ENCODE peak calls at places on chromosomes 3 and 15, in seven cellular contexts. One of them, this sample, is unnamed.

GRCh38 chr15:36109943-36110658 is 469.3 kb upstream of the CDIN1 start:
- DNase-seq in stimulated activated CD4-positive, alpha-beta T cell treated with anti-CD3 and anti-CD28 coated beads, Interleukin-2, amount 100 ng/mL, for 48 hours: no peak
- DNase-seq in NCI-H1436: no peak
- DNase-seq in CD8-positive, alpha-beta T cell: no peak
- DNase-seq in midbrain: no peak
- DNase-seq in kidney epithelial cell: no peak
- DNase-seq in occipital lobe: no peak
- DNase-seq in this sample: peak

GRCh38 chr3:10322355-10322715 is 1.4 kb upstream of the SEC13 start:
- DNase-seq in stimulated activated CD4-positive, alpha-beta T cell treated with anti-CD3 and anti-CD28 coated beads, Interleukin-2, amount 100 ng/mL, for 48 hours: no peak
- DNase-seq in NCI-H1436: no peak
- DNase-seq in CD8-positive, alpha-beta T cell: no peak
- DNase-seq in midbrain: no peak
- DNase-seq in kidney epithelial cell: no peak
- DNase-seq in occipital lobe: no peak
- DNase-seq in this sample: no peak

GRCh38 chr15:68420186-68420684 is 11.7 kb downstream of the ITGA11 start:
- DNase-seq in stimulated activated CD4-positive, alpha-beta T cell treated with anti-CD3 and anti-CD28 coated beads, Interleukin-2, amount 100 ng/mL, for 48 hours: no peak
- DNase-seq in NCI-H1436: no peak
- DNase-seq in CD8-positive, alpha-beta T cell: no peak
- DNase-seq in midbrain: no peak
- DNase-seq in kidney epithelial cell: no peak
- DNase-seq in occipital lobe: no peak
- DNase-seq in this sample: no peak

GRCh38 chr15:70111203-70112017 is 13.7 kb upstream of the TLE3 start:
- DNase-seq in stimulated activated CD4-positive, alpha-beta T cell treated with anti-CD3 and anti-CD28 coated beads, Interleukin-2, amount 100 ng/mL, for 48 hours: no peak
- DNase-seq in NCI-H1436: peak
- DNase-seq in CD8-positive, alpha-beta T cell: no peak
- DNase-seq in midbrain: peak
- DNase-seq in kidney epithelial cell: no peak
- DNase-seq in occipital lobe: no peak
- DNase-seq in this sample: no peak

GRCh38 chr15:38316311-38316710 is 63.7 kb downstream of the SPRED1 start:
- DNase-seq in stimulated activated CD4-positive, alpha-beta T cell treated with anti-CD3 and anti-CD28 coated beads, Interleukin-2, amount 100 ng/mL, for 48 hours: no peak
- DNase-seq in NCI-H1436: no peak
- DNase-seq in CD8-positive, alpha-beta T cell: no peak
- DNase-seq in midbrain: no peak
- DNase-seq in kidney epithelial cell: no peak
- DNase-seq in occipital lobe: no peak
- DNase-seq in this sample: no peak

GRCh38 chr3:37386627-37387230 is 212.3 kb upstream of the LRRFIP2 start:
- DNase-seq in stimulated activated CD4-positive, alpha-beta T cell treated with anti-CD3 and anti-CD28 coated beads, Interleukin-2, amount 100 ng/mL, for 48 hours: no peak
- DNase-seq in NCI-H1436: no peak
- DNase-seq in CD8-positive, alpha-beta T cell: no peak
- DNase-seq in midbrain: no peak
- DNase-seq in kidney epithelial cell: no peak
- DNase-seq in occipital lobe: no peak
- DNase-seq in this sample: no peak

GRCh38 chr3:177427540-177427939 is 230.3 kb upstream of the TBL1XR1 start:
- DNase-seq in stimulated activated CD4-positive, alpha-beta T cell treated with anti-CD3 and anti-CD28 coated beads, Interleukin-2, amount 100 ng/mL, for 48 hours: no peak
- DNase-seq in NCI-H1436: no peak
- DNase-seq in CD8-positive, alpha-beta T cell: no peak
- DNase-seq in midbrain: no peak
- DNase-seq in kidney epithelial cell: no peak
- DNase-seq in occipital lobe: no peak
- DNase-seq in this sample: no peak

GRCh38 chr15:63110428-63111026 is 11.1 kb upstream of the LACTB start:
- DNase-seq in stimulated activated CD4-positive, alpha-beta T cell treated with anti-CD3 and anti-CD28 coated beads, Interleukin-2, amount 100 ng/mL, for 48 hours: no peak
- DNase-seq in NCI-H1436: no peak
- DNase-seq in CD8-positive, alpha-beta T cell: no peak
- DNase-seq in midbrain: no peak
- DNase-seq in kidney epithelial cell: no peak
- DNase-seq in occipital lobe: no peak
- DNase-seq in this sample: no peak

GRCh38 chr3:193827039-193827669 is 234.1 kb downstream of the OPA1 start:
- DNase-seq in stimulated activated CD4-positive, alpha-beta T cell treated with anti-CD3 and anti-CD28 coated beads, Interleukin-2, amount 100 ng/mL, for 48 hours: no peak
- DNase-seq in NCI-H1436: peak
- DNase-seq in CD8-positive, alpha-beta T cell: no peak
- DNase-seq in midbrain: no peak
- DNase-seq in kidney epithelial cell: no peak
- DNase-seq in occipital lobe: no peak
- DNase-seq in this sample: no peak

GRCh38 chr15:80317389-80318169 is 65.6 kb upstream of the CTXND1 start:
- DNase-seq in stimulated activated CD4-positive, alpha-beta T cell treated with anti-CD3 and anti-CD28 coated beads, Interleukin-2, amount 100 ng/mL, for 48 hours: no peak
- DNase-seq in NCI-H1436: no peak
- DNase-seq in CD8-positive, alpha-beta T cell: no peak
- DNase-seq in midbrain: no peak
- DNase-seq in kidney epithelial cell: no peak
- DNase-seq in occipital lobe: no peak
- DNase-seq in this sample: peak

GRCh38 chr3:1843111-1843510 is 255.6 kb upstream of the CNTN4 start:
- DNase-seq in stimulated activated CD4-positive, alpha-beta T cell treated with anti-CD3 and anti-CD28 coated beads, Interleukin-2, amount 100 ng/mL, for 48 hours: no peak
- DNase-seq in NCI-H1436: no peak
- DNase-seq in CD8-positive, alpha-beta T cell: no peak
- DNase-seq in midbrain: no peak
- DNase-seq in kidney epithelial cell: no peak
- DNase-seq in occipital lobe: no peak
- DNase-seq in this sample: no peak

GRCh38 chr3:99023590-99024192 is 122.2 kb upstream of the DCBLD2 start:
- DNase-seq in stimulated activated CD4-positive, alpha-beta T cell treated with anti-CD3 and anti-CD28 coated beads, Interleukin-2, amount 100 ng/mL, for 48 hours: no peak
- DNase-seq in NCI-H1436: peak
- DNase-seq in CD8-positive, alpha-beta T cell: no peak
- DNase-seq in midbrain: peak
- DNase-seq in kidney epithelial cell: no peak
- DNase-seq in occipital lobe: no peak
- DNase-seq in this sample: peak

GRCh38 chr3:49867871-49868321 is 1.8 kb downstream of the CAMKV start:
- DNase-seq in stimulated activated CD4-positive, alpha-beta T cell treated with anti-CD3 and anti-CD28 coated beads, Interleukin-2, amount 100 ng/mL, for 48 hours: no peak
- DNase-seq in NCI-H1436: no peak
- DNase-seq in CD8-positive, alpha-beta T cell: no peak
- DNase-seq in midbrain: no peak
- DNase-seq in kidney epithelial cell: peak
- DNase-seq in occipital lobe: no peak
- DNase-seq in this sample: no peak

GRCh38 chr3:185549651-185550111 is 2.7 kb downstream of the LIPH start:
- DNase-seq in stimulated activated CD4-positive, alpha-beta T cell treated with anti-CD3 and anti-CD28 coated beads, Interleukin-2, amount 100 ng/mL, for 48 hours: no peak
- DNase-seq in NCI-H1436: no peak
- DNase-seq in CD8-positive, alpha-beta T cell: no peak
- DNase-seq in midbrain: no peak
- DNase-seq in kidney epithelial cell: no peak
- DNase-seq in occipital lobe: no peak
- DNase-seq in this sample: no peak

GRCh38 chr15:95448531-95449210 is 881.8 kb upstream of the NR2F2 start:
- DNase-seq in stimulated activated CD4-positive, alpha-beta T cell treated with anti-CD3 and anti-CD28 coated beads, Interleukin-2, amount 100 ng/mL, for 48 hours: no peak
- DNase-seq in NCI-H1436: no peak
- DNase-seq in CD8-positive, alpha-beta T cell: no peak
- DNase-seq in midbrain: no peak
- DNase-seq in kidney epithelial cell: no peak
- DNase-seq in occipital lobe: no peak
- DNase-seq in this sample: no peak

GRCh38 chr3:4029135-4029534 is 229.9 kb downstream of the LRRN1 start:
- DNase-seq in stimulated activated CD4-positive, alpha-beta T cell treated with anti-CD3 and anti-CD28 coated beads, Interleukin-2, amount 100 ng/mL, for 48 hours: no peak
- DNase-seq in NCI-H1436: no peak
- DNase-seq in CD8-positive, alpha-beta T cell: no peak
- DNase-seq in midbrain: no peak
- DNase-seq in kidney epithelial cell: no peak
- DNase-seq in occipital lobe: no peak
- DNase-seq in this sample: no peak

GRCh38 chr15:77033729-77034619 is 36.9 kb downstream of the TSPAN3 start:
- DNase-seq in stimulated activated CD4-positive, alpha-beta T cell treated with anti-CD3 and anti-CD28 coated beads, Interleukin-2, amount 100 ng/mL, for 48 hours: no peak
- DNase-seq in NCI-H1436: no peak
- DNase-seq in CD8-positive, alpha-beta T cell: no peak
- DNase-seq in midbrain: no peak
- DNase-seq in kidney epithelial cell: no peak
- DNase-seq in occipital lobe: no peak
- DNase-seq in this sample: no peak

GRCh38 chr3:109643590-109643989 is 306.2 kb upstream of the DPPA4 start:
- DNase-seq in stimulated activated CD4-positive, alpha-beta T cell treated with anti-CD3 and anti-CD28 coated beads, Interleukin-2, amount 100 ng/mL, for 48 hours: no peak
- DNase-seq in NCI-H1436: no peak
- DNase-seq in CD8-positive, alpha-beta T cell: no peak
- DNase-seq in midbrain: no peak
- DNase-seq in kidney epithelial cell: peak
- DNase-seq in occipital lobe: no peak
- DNase-seq in this sample: peak

GRCh38 chr3:190044142-190044541 is 76.6 kb downstream of the P3H2 start:
- DNase-seq in stimulated activated CD4-positive, alpha-beta T cell treated with anti-CD3 and anti-CD28 coated beads, Interleukin-2, amount 100 ng/mL, for 48 hours: no peak
- DNase-seq in NCI-H1436: no peak
- DNase-seq in CD8-positive, alpha-beta T cell: no peak
- DNase-seq in midbrain: no peak
- DNase-seq in kidney epithelial cell: peak
- DNase-seq in occipital lobe: no peak
- DNase-seq in this sample: no peak

This sample was measured in non-pigmented ciliary epithelial cell.